ENCODE peak calls at places on chromosomes 7 and 10, in nine cellular contexts. N is effector memory CD4-positive, alpha-beta T cell; P is LoVo; H is progenitor cell of endocrine pancreas; Z is pons; O is OCI-LY7; T is NCI-H460; D is glomerular endothelial cell; U is GM12878. W is an unnamed sample.

GRCh38 chr7:131409129-131409766 is 81.6 kb downstream of the MKLN1 start:
- DNase-seq in T (no peak), O (no peak), N (no peak), U (no peak), P (no peak), H (no peak), D (no peak), Z (no peak), W (no peak)

GRCh38 chr7:133301444-133301843 is 48.6 kb downstream of the EXOC4 start:
- DNase-seq in P (no peak), O (no peak), N (no peak), Z (no peak), D (no peak), U (no peak), T (no peak), H (no peak), W (no peak)

GRCh38 chr10:15461353-15462108 is 90.4 kb upstream of the FAM171A1 start:
- DNase-seq in U (no peak), D (no peak), P (no peak), O (no peak), T (peak; percentile 45), H (no peak), N (no peak), Z (no peak), W (no peak)

GRCh38 chr7:105680505-105681187 is 99.4 kb upstream of the EFCAB10 start:
- DNase-seq in D (no peak), T (no peak), P (no peak), H (no peak), U (no peak), Z (no peak), O (no peak), N (no peak), W (no peak)

GRCh38 chr10:110636932-110637557 is 7.1 kb upstream of the RBM20 start:
- DNase-seq in H (no peak), N (no peak), U (no peak), D (no peak), P (no peak), O (no peak), T (no peak), Z (no peak), W (no peak)

GRCh38 chr7:44325811-44326241 is 432 bp upstream of the CAMK2B start:
- DNase-seq in U (no peak), D (no peak), O (no peak), P (no peak), N (no peak), T (no peak), Z (peak; percentile 11), H (no peak), W (no peak)

GRCh38 chr7:73606801-73607691 is 17.3 kb downstream of the MLXIPL start:
- DNase-seq in P (peak; percentile 61), O (peak; percentile 74), T (peak; percentile 30), U (no peak), H (peak; percentile 79), D (no peak), N (peak; percentile 32), Z (no peak), W (no peak)

GRCh38 chr7:155486783-155487508 is 29.0 kb downstream of the EN2 start:
- DNase-seq in H (no peak), Z (no peak), T (no peak), D (no peak), P (no peak), O (no peak), U (no peak), N (no peak), W (no peak)

GRCh38 chr7:33601081-33601480 is 304.3 kb upstream of the BMPER start:
- DNase-seq in D (no peak), H (no peak), O (no peak), P (no peak), T (no peak), N (no peak), U (no peak), Z (no peak), W (no peak)

GRCh38 chr10:27252267-27253000 is 11.8 kb upstream of the ACBD5 start:
- DNase-seq in H (peak; percentile 76), D (no peak), U (peak; percentile 27), Z (no peak), P (no peak), O (no peak), T (no peak), N (peak; percentile 48), W (no peak)